ENCODE peak calls at places on chromosome 1, in eight cellular contexts. C is hepatic stellate cell, Q is progenitor cell of endocrine pancreas, D is cardiac fibroblast, B is naive B cell, V is GM12891, N is RCC 7860, W is DMS 273 treated with DMSO at 0.1 percent for 48 hours. J is an unnamed sample.

GRCh38 chr1:40313958-40314720 is 2.9 kb downstream of the COL9A2 start:
- DNase-seq in C (no peak), Q (no peak), D (no peak), B (no peak), V (no peak), N (no peak), W (no peak), J (peak)

GRCh38 chr1:189212606-189213005 is 1265.1 kb downstream of the BRINP3 start:
- DNase-seq in C (no peak), Q (no peak), D (no peak), B (no peak), V (no peak), N (no peak), W (no peak), J (no peak)

GRCh38 chr1:170716835-170717429 is 53.0 kb downstream of the PRRX1 start:
- DNase-seq in C (no peak), Q (no peak), D (no peak), B (no peak), V (no peak), N (no peak), W (no peak), J (no peak)

GRCh38 chr1:19597463-19598309 is 46.4 kb upstream of the NBL1 start:
- DNase-seq in C (peak), Q (no peak), D (peak), B (peak), V (peak), N (peak), W (no peak), J (no peak)

GRCh38 chr1:153277852-153278251 is 18.4 kb downstream of the LORICRIN start:
- DNase-seq in C (no peak), Q (no peak), D (no peak), B (peak), V (no peak), N (no peak), W (no peak), J (peak)

GRCh38 chr1:13583964-13584791 is 546 bp downstream of the PDPN start:
- DNase-seq in C (no peak), Q (peak), D (peak), B (no peak), V (no peak), N (no peak), W (no peak), J (no peak)

GRCh38 chr1:200364121-200364759 is 45.6 kb downstream of the ZNF281 start:
- DNase-seq in C (no peak), Q (no peak), D (peak), B (no peak), V (no peak), N (peak), W (no peak), J (no peak)

GRCh38 chr1:40796939-40797667 is 13.5 kb downstream of the KCNQ4 start:
- DNase-seq in C (peak), Q (no peak), D (no peak), B (no peak), V (no peak), N (peak), W (no peak), J (no peak)

GRCh38 chr1:206590025-206590834 is 22.0 kb downstream of the EIF2D start:
- DNase-seq in C (peak), Q (no peak), D (peak), B (no peak), V (no peak), N (peak), W (no peak), J (no peak)

GRCh38 chr1:240000634-240001033 is 91.0 kb upstream of the FMN2 start:
- DNase-seq in C (peak), Q (no peak), D (peak), B (no peak), V (no peak), N (no peak), W (no peak), J (no peak)

J was measured in OCI-LY7.